ENCODE peak calls at places on chromosomes 4 and X, in four cellular contexts. One of them, this sample, is unnamed.
A peak's percentile ranks its signal among the peaks of the same experiment; 100 is the strongest.

GRCh38 chr4:8917868-8918783 is 46.5 kb upstream of the HMX1 start:
- DNase-seq in ovary: peak; percentile 26
- DNase-seq in SK-N-SH: peak; percentile 93
- DNase-seq in sigmoid colon: peak; percentile 65
- DNase-seq in this sample: peak; percentile 50

GRCh38 chr4:85740431-85740861 is 265.5 kb downstream of the ARHGAP24 start:
- DNase-seq in ovary: no peak
- DNase-seq in sigmoid colon: no peak
- DNase-seq in SK-N-SH: no peak
- DNase-seq in this sample: no peak

GRCh38 chr4:81135501-81135900 is 79.5 kb downstream of the PRKG2 start:
- DNase-seq in ovary: no peak
- DNase-seq in SK-N-SH: no peak
- DNase-seq in sigmoid colon: no peak
- DNase-seq in this sample: no peak

GRCh38 chrX:108415891-108416290 is 22.3 kb downstream of the COL4A6 start:
- DNase-seq in SK-N-SH: no peak
- DNase-seq in sigmoid colon: no peak
- DNase-seq in ovary: no peak
- DNase-seq in this sample: no peak

GRCh38 chrX:109635151-109635550 is 10.2 kb upstream of the KCNE5 start:
- DNase-seq in ovary: no peak
- DNase-seq in SK-N-SH: peak; percentile 32
- DNase-seq in sigmoid colon: no peak
- DNase-seq in this sample: no peak

GRCh38 chr4:147122697-147123472 is 177.2 kb upstream of the TTC29 start:
- DNase-seq in ovary: no peak
- DNase-seq in SK-N-SH: no peak
- DNase-seq in sigmoid colon: no peak
- DNase-seq in this sample: no peak

GRCh38 chr4:30370105-30370504 is 350.1 kb upstream of the PCDH7 start:
- DNase-seq in sigmoid colon: no peak
- DNase-seq in SK-N-SH: no peak
- DNase-seq in ovary: no peak
- DNase-seq in this sample: no peak

GRCh38 chr4:3780347-3781171 is 14.4 kb downstream of the ADRA2C start:
- DNase-seq in SK-N-SH: peak; percentile 79
- DNase-seq in sigmoid colon: no peak
- DNase-seq in ovary: no peak
- DNase-seq in this sample: no peak

GRCh38 chr4:43132010-43132582 is 239.6 kb downstream of the GRXCR1 start:
- DNase-seq in ovary: peak; percentile 64
- DNase-seq in SK-N-SH: peak; percentile 34
- DNase-seq in sigmoid colon: no peak
- DNase-seq in this sample: no peak

GRCh38 chr4:113083346-113083745 is 33.9 kb downstream of the ANK2 start:
- DNase-seq in SK-N-SH: peak; percentile 8
- DNase-seq in ovary: no peak
- DNase-seq in sigmoid colon: no peak
- DNase-seq in this sample: no peak

GRCh38 chrX:21691512-21692018 is 33.4 kb upstream of the KLHL34 start:
- DNase-seq in ovary: no peak
- DNase-seq in sigmoid colon: no peak
- DNase-seq in SK-N-SH: no peak
- DNase-seq in this sample: no peak

DNA sequence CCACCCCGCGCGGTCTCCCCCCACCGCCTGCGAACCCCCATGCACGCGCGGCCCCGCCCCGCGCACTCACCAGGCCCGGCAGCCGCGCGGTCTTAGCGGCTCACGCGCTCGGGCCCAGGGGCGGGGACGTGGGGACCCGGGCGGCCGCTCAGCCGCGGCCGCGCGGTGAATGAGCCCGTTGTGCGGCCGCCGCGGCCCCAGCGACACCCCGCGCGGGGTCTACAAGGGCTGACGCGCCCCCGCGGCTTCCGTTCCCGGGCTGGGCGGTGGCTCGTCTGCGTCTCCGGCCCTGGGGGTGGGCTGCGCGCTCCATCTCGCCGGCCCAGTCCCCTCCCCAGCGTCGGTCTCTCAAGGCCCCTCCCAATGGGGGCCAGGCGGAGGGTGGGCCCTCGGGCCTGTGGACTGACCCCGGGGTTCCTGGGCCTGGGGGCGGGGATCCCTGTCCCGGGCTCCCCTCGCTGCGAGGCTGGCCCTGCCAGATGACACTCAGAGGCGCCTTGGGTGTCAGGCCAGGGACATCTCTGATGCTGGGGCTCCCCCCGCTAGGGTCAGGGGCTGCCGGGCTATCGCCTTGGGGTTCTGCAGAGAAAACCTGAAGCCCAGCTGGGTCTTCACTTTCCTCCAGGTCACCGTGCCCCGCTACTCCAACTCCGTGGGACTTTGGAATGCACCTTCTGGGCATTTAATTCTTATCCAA is 4.3 kb upstream of the SLC26A1 start:
- DNase-seq in SK-N-SH: peak; percentile 85
- DNase-seq in sigmoid colon: no peak
- DNase-seq in ovary: no peak
- DNase-seq in this sample: no peak
- TF ChIP-seq EP300 in SK-N-SH: no peak
- TF ChIP-seq EP300 in sigmoid colon: no peak
- TF ChIP-seq EP300 in ovary: no peak
- TF ChIP-seq EP300 in this sample: no peak

GRCh38 chr4:7155611-7156071 is 36.7 kb upstream of the SORCS2 start:
- DNase-seq in SK-N-SH: no peak
- DNase-seq in sigmoid colon: peak; percentile 75
- DNase-seq in ovary: peak; percentile 62
- DNase-seq in this sample: peak; percentile 30
- H3K27ac ChIP-seq in SK-N-SH: no peak overlapping the region
- H3K27ac ChIP-seq in sigmoid colon: peak overlapping the region; percentile 55
- H3K27ac ChIP-seq in ovary: no peak overlapping the region
- H3K27ac ChIP-seq in this sample: peak overlapping the region; percentile 17

GRCh38 chr4:143178923-143179322 is 5.8 kb upstream of the USP38 start:
- DNase-seq in SK-N-SH: no peak
- DNase-seq in sigmoid colon: no peak
- DNase-seq in ovary: no peak
- DNase-seq in this sample: no peak
- TF ChIP-seq CTCF in SK-N-SH: no peak
- TF ChIP-seq CTCF in sigmoid colon: no peak
- TF ChIP-seq CTCF in ovary: no peak
- TF ChIP-seq CTCF in this sample: no peak

GRCh38 chrX:39810901-39811300 is 286.9 kb downstream of the BCOR start:
- DNase-seq in ovary: no peak
- DNase-seq in sigmoid colon: no peak
- DNase-seq in SK-N-SH: no peak
- DNase-seq in this sample: no peak
- TF ChIP-seq EP300 in ovary: no peak
- TF ChIP-seq EP300 in sigmoid colon: no peak
- TF ChIP-seq EP300 in SK-N-SH: no peak
- TF ChIP-seq EP300 in this sample: no peak

DNA sequence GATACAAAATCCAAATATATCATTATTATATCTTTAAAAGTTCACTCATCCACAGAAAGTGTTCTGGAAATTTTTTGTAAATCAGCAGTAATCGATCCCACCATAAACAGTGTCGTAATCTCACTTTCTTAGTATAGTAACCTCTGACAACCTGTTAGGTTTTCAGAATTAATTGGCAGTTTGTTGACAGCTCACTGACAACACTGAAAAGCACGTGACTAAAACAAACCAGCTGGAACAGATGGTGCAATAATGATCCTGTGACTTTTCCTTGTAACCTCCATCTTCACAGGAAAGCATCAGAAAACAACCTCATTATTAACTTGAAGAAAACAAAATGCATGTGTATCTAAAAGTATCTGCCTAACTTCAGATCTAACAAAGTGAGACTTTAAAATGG is 48.5 kb downstream of the FSTL5 start:
- DNase-seq in sigmoid colon: no peak
- DNase-seq in SK-N-SH: no peak
- DNase-seq in ovary: no peak
- DNase-seq in this sample: no peak
- H3K27ac ChIP-seq in sigmoid colon: no peak overlapping the region
- H3K27ac ChIP-seq in SK-N-SH: no peak overlapping the region
- H3K27ac ChIP-seq in ovary: no peak overlapping the region
- H3K27ac ChIP-seq in this sample: no peak overlapping the region

DNA sequence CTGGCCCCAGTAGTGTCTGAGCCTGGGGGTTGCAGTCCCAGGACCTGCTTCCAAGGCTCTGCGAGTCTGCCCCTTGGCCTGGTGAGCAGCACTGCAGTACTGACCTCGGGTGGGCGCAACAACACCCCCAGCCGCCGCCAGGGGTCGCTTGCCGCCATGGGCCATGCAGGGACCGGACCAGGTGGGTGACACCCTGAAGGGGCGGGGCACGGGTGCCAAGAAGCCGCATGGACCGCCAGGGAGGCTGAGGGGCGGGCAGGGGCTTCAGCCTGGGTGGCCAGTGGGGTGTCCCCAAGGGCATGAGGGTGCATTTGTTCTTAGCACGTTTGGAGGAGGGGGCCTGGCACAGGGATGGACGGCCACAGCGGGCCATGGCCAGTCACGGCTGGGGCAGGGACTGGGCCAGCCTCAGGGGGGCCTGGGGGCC is 25.0 kb downstream of the TACC3 start:
- DNase-seq in SK-N-SH: peak; percentile 96
- DNase-seq in ovary: peak; percentile 61
- DNase-seq in sigmoid colon: peak; percentile 78
- DNase-seq in this sample: peak; percentile 28
- TF ChIP-seq CTCF in SK-N-SH: peak; percentile 79
- TF ChIP-seq CTCF in ovary: peak; percentile 67
- TF ChIP-seq CTCF in sigmoid colon: peak; percentile 68
- TF ChIP-seq CTCF in this sample: peak; percentile 67

This sample was measured in tibial nerve.